ENCODE peak calls at places on chromosomes 3 and 15, in nine cellular contexts. H, X, V, T, A, J, S, M and L are unnamed samples. For H3K9me3, the result is how much of the 10 kb centered on the place peaks cover.

GRCh38 chr3:45381168-45381852 is 7.1 kb upstream of the LARS2 start:
- DNase-seq in H (no peak), X (no peak), V (no peak), T (no peak), A (no peak), J (no peak), S (no peak), M (peak), L (no peak)

GRCh38 chr15:77550275-77551251 is 82.1 kb downstream of the LINGO1 start:
- DNase-seq in H (no peak), X (no peak), V (no peak), T (no peak), A (no peak), J (no peak), S (no peak), M (no peak), L (no peak)

GRCh38 chr3:44348993-44349392 is 10.4 kb downstream of the TCAIM start:
- DNase-seq in H (no peak), X (no peak), V (no peak), T (no peak), A (no peak), J (no peak), S (no peak), M (no peak), L (no peak)

GRCh38 chr3:27581852-27582251 is 97.7 kb upstream of the SLC4A7 start:
- DNase-seq in H (no peak), X (no peak), V (no peak), T (no peak), A (no peak), J (no peak), S (no peak), M (no peak), L (no peak)

GRCh38 chr3:108673988-108674661 is 83.1 kb downstream of the RETNLB start:
- DNase-seq in H (no peak), X (no peak), V (no peak), T (no peak), A (no peak), J (no peak), S (no peak), M (no peak), L (no peak)

GRCh38 chr15:58731756-58732535 is 17.6 kb downstream of the ADAM10 start:
- DNase-seq in H (no peak), X (no peak), V (no peak), T (no peak), A (no peak), J (peak), S (no peak), M (no peak), L (no peak)

GRCh38 chr15:73786518-73786917 is 33.4 kb upstream of the INSYN1 start:
- DNase-seq in H (no peak), X (no peak), V (no peak), T (no peak), A (peak), J (no peak), S (no peak), M (no peak), L (no peak)

GRCh38 chr15:54101664-54102270 is 123.5 kb downstream of the UNC13C start:
- DNase-seq in H (no peak), X (no peak), V (no peak), T (no peak), A (no peak), J (peak), S (no peak), M (no peak), L (no peak)

GRCh38 chr15:57213783-57214366 is 162.4 kb upstream of the CGNL1 start:
- DNase-seq in H (no peak), X (no peak), V (no peak), T (no peak), A (no peak), J (peak), S (no peak), M (no peak), L (no peak)

GRCh38 chr3:152460936-152461335 is 192.2 kb downstream of the MBNL1 start:
- DNase-seq in H (no peak), X (no peak), V (no peak), T (no peak), A (no peak), J (no peak), S (no peak), M (no peak), L (no peak)

GRCh38 chr3:48274452-48274851 is 33.5 kb downstream of the ZNF589 start:
- DNase-seq in H (no peak), X (no peak), V (no peak), T (no peak), A (no peak), J (no peak), S (no peak), M (no peak), L (no peak)
- H3K9me3 ChIP-seq in H (under half), X (under half), V (under half), T (under half), A (under half), J (under half), S (under half), M (under half), L (under half)

GRCh38 chr3:168063122-168063521 is 32.6 kb downstream of the GOLIM4 start:
- DNase-seq in H (no peak), X (no peak), V (no peak), T (no peak), A (no peak), J (no peak), S (no peak), M (no peak), L (no peak)

GRCh38 chr3:168060317-168060716 is 35.4 kb downstream of the GOLIM4 start:
- DNase-seq in H (no peak), X (no peak), V (no peak), T (no peak), A (no peak), J (no peak), S (no peak), M (no peak), L (no peak)

GRCh38 chr3:168061332-168061996 is 34.3 kb downstream of the GOLIM4 start:
- DNase-seq in H (no peak), X (no peak), V (no peak), T (no peak), A (no peak), J (no peak), S (no peak), M (no peak), L (no peak)

GRCh38 chr3:168065569-168065968 is 30.2 kb downstream of the GOLIM4 start:
- DNase-seq in H (no peak), X (no peak), V (no peak), T (no peak), A (no peak), J (no peak), S (no peak), M (no peak), L (no peak)

GRCh38 chr3:168062679-168063078 is 33.0 kb downstream of the GOLIM4 start:
- DNase-seq in H (no peak), X (no peak), V (no peak), T (no peak), A (no peak), J (no peak), S (no peak), M (no peak), L (no peak)
- H3K9me3 ChIP-seq in H (under half), X (under half), V (under half), T (under half), A (under half), J (under half), S (under half), M (under half), L (under half)

GRCh38 chr3:138544546-138544945 is 49.5 kb downstream of the CEP70 start:
- DNase-seq in H (no peak), X (no peak), V (no peak), T (no peak), A (no peak), J (no peak), S (no peak), M (no peak), L (no peak)
- H3K9me3 ChIP-seq in H (under half), X (under half), V (under half), T (under half), A (under half), J (under half), S (under half), M (half or more), L (under half)

GRCh38 chr3:111496894-111497559 is 45.0 kb upstream of the CD96 start:
- DNase-seq in H (no peak), X (no peak), V (no peak), T (no peak), A (no peak), J (no peak), S (no peak), M (no peak), L (no peak)
- H3K9me3 ChIP-seq in H (under half), X (under half), V (under half), T (under half), A (under half), J (under half), S (under half), M (under half), L (under half)

GRCh38 chr3:94522488-94522887 is 459.6 kb downstream of the NSUN3 start:
- DNase-seq in H (no peak), X (no peak), V (no peak), T (no peak), A (no peak), J (no peak), S (no peak), M (no peak), L (no peak)
- H3K9me3 ChIP-seq in H (under half), X (under half), V (under half), T (under half), A (under half), J (under half), S (under half), M (under half), L (under half)

GRCh38 chr15:100209204-100209603 is 132.6 kb downstream of the ADAMTS17 start:
- DNase-seq in H (no peak), X (no peak), V (no peak), T (peak), A (peak), J (no peak), S (no peak), M (no peak), L (no peak)

GRCh38 chr15:100204771-100205170 is 137.0 kb downstream of the ADAMTS17 start:
- DNase-seq in H (no peak), X (no peak), V (no peak), T (no peak), A (no peak), J (no peak), S (no peak), M (no peak), L (no peak)

GRCh38 chr15:100206643-100207042 is 135.1 kb downstream of the ADAMTS17 start:
- DNase-seq in H (no peak), X (no peak), V (no peak), T (peak), A (peak), J (no peak), S (no peak), M (no peak), L (no peak)

GRCh38 chr15:100205549-100206295 is 136.1 kb downstream of the ADAMTS17 start:
- DNase-seq in H (no peak), X (no peak), V (no peak), T (peak), A (peak), J (no peak), S (no peak), M (peak), L (no peak)

DNA sequence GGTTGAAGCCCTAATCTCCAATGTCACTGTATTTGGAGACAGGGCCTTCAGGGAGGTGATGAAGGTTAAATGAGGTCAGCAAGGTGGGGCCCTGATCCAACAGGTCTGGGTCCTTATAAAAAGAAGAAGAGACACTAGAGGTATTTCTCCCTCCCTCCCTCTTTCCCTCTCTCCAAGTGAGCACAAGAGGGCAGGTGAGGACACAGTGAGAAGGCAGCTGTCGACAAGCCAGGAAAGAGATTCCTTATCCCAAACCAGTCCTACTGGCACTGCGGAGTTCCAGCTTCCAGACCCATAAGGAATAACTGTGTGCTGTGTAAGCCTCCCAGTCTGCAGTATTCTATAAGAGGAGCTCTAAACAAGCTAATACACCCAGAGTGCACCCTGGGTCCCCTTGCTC is 134.7 kb downstream of the ADAMTS17 start:
- DNase-seq in H (no peak), X (no peak), V (no peak), T (peak), A (peak), J (no peak), S (no peak), M (no peak), L (no peak)
- H3K9me3 ChIP-seq in H (under half), X (under half), V (under half), T (under half), A (under half), J (under half), S (under half), M (under half), L (under half)

GRCh38 chr15:79874242-79874641 is 22.6 kb downstream of the MTHFS start:
- DNase-seq in H (peak), X (no peak), V (no peak), T (no peak), A (no peak), J (no peak), S (no peak), M (no peak), L (no peak)
- H3K9me3 ChIP-seq in H (under half), X (under half), V (under half), T (under half), A (under half), J (under half), S (under half), M (under half), L (under half)

DNA sequence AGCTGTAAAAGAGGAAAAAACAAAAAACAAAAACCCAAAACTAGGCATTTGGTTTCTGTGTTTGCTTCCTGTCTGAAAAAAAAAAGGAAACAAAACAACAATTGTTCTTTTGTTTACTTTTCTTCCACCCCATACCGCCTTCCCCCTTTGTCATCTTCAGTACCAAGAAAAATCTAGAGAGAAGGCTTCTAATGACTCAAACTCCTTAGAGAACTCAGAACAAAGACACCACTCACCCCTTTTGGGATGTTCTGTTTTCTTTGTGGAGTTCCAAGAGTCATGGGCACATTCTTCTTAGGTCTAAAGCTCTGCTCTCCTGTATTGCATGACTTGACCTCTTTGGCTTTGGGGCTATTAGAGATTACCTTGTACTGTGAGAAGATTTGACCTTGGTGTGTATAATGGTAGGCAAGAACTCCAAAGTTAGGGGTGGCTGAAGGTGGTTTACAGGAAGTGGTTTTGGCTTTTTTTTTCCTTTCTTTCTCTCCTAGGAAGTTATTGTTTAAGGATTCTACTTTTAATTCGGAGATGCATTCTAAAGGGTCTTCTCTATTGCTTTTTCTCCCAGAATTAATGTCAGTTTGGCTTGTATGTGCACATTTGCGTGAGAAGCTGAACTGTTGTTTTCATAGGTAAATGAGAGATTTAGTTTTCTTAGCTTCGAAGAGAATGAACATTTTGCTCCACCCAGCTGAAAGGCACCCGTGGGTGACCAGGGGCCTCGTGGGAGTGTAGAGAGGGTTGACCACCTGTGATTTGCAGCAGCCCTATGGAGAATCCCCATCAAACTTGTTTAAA is 39.5 kb upstream of the ZBTB20 start:
- DNase-seq in H (no peak), X (no peak), V (no peak), T (no peak), A (no peak), J (no peak), S (no peak), M (no peak), L (no peak)
- H3K9me3 ChIP-seq in H (under half), X (under half), V (under half), T (under half), A (under half), J (under half), S (under half), M (under half), L (under half)

DNA sequence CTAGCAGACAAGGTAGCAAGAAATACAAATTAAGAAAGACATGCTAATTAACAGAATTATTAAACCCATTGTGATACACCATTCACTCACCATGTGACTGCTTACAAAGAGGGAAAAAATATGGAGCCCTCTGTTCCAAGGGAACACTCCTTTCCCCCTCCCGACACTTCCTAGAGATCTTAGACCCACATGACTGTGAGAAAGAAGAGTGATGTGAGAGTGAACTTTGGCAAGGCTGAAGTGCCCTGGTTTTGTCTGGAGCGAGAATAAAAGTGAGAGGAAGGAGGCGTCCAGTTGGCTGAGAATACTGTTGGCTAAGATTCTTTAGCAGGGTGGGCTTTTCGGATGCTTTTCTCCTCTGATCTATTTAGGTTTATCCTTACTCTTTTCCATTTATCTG is 14.1 kb downstream of the CHL1 start:
- DNase-seq in H (no peak), X (no peak), V (no peak), T (no peak), A (no peak), J (no peak), S (no peak), M (no peak), L (no peak)
- H3K9me3 ChIP-seq in H (under half), X (under half), V (under half), T (under half), A (under half), J (under half), S (under half), M (under half), L (under half)